ENCODE peak calls at places on chromosomes 1 and 21, in ten cellular contexts. O is left ventricle myocardium inferior; A is epithelial cell of esophagus; K is prostate gland; G is GM13976; Y is CD4-positive, alpha-beta T cell; C is psoas muscle; J is H9; F is AG09309; W is activated CD8-positive, alpha-beta T cell treated with anti-CD3 and anti-CD28 coated beads for 36 hours. Q is an unnamed sample.

GRCh38 chr1:236471653-236472052 is 52.1 kb upstream of the LGALS8 start:
- DNase-seq in C (no peak), W (no peak), K (no peak), A (no peak), Y (no peak), G (no peak), F (no peak), J (no peak), O (no peak), Q (no peak)

GRCh38 chr1:41152622-41153044 is 89.5 kb downstream of the SCMH1 start:
- DNase-seq in C (no peak), A (peak; percentile 88), J (no peak), W (no peak), K (no peak), O (no peak), G (no peak), F (peak; percentile 88), Y (no peak), Q (no peak)

GRCh38 chr1:226061793-226062557 is 541 bp upstream of the H3-3A start:
- DNase-seq in W (peak; percentile 43), K (peak; percentile 69), G (no peak), Y (peak; percentile 44), F (no peak), O (peak; percentile 82), A (peak; percentile 80), C (peak; percentile 85), J (peak; percentile 78), Q (peak; percentile 94)

GRCh38 chr1:153364766-153365678 is 7.4 kb downstream of the S100A9 start:
- DNase-seq in F (no peak), O (no peak), A (peak; percentile 94), Y (no peak), W (no peak), J (peak; percentile 17), C (no peak), G (no peak), K (peak; percentile 21), Q (peak; percentile 45)

GRCh38 chr1:244224487-244225430 is 173.7 kb downstream of the ZBTB18 start:
- DNase-seq in C (peak; percentile 44), G (no peak), A (peak; percentile 23), Y (no peak), K (no peak), O (peak; percentile 41), F (no peak), W (no peak), J (no peak), Q (peak; percentile 49)

GRCh38 chr1:75130312-75130677 is 3.9 kb upstream of the LHX8 start:
- DNase-seq in J (peak; percentile 50), Y (no peak), F (no peak), W (no peak), K (no peak), C (no peak), G (peak; percentile 23), O (no peak), A (no peak), Q (no peak)

GRCh38 chr1:40167317-40167716 is 6.1 kb downstream of the RLF start:
- DNase-seq in J (no peak), O (no peak), A (no peak), Y (no peak), F (no peak), G (no peak), K (no peak), W (no peak), C (no peak), Q (no peak)

GRCh38 chr1:154970631-154971340 is at the start of gene SHC1:
- DNase-seq in K (peak; percentile 94), J (peak; percentile 95), W (peak; percentile 54), C (peak; percentile 96), Y (no peak), A (peak; percentile 95), G (peak; percentile 85), O (peak; percentile 94), F (peak; percentile 63), Q (peak; percentile 99)

GRCh38 chr1:83130886-83131691 is 867.8 kb downstream of the TTLL7 start:
- DNase-seq in G (no peak), Y (no peak), F (no peak), W (no peak), J (no peak), K (no peak), O (no peak), C (no peak), A (no peak), Q (no peak)

GRCh38 chr1:8540266-8540926 is 222.5 kb downstream of the SLC45A1 start:
- DNase-seq in Y (no peak), W (no peak), G (no peak), F (peak; percentile 62), A (peak; percentile 92), C (no peak), O (no peak), J (no peak), K (peak; percentile 28), Q (no peak)

GRCh38 chr1:17525996-17526686 is 13.4 kb upstream of the ARHGEF10L start:
- DNase-seq in O (no peak), K (no peak), C (no peak), W (no peak), J (no peak), Y (no peak), G (no peak), F (no peak), A (peak; percentile 32), Q (no peak)

GRCh38 chr21:44880762-44881585 is 7.5 kb upstream of the PTTG1IP start:
- DNase-seq in F (no peak), J (no peak), C (no peak), A (peak; percentile 29), W (no peak), K (no peak), Y (no peak), G (no peak), O (no peak), Q (no peak)

GRCh38 chr1:246907472-246907871 is 24.3 kb downstream of the AHCTF1 start:
- DNase-seq in J (no peak), K (peak; percentile 14), C (no peak), A (peak; percentile 52), G (no peak), F (peak; percentile 45), W (peak; percentile 20), O (no peak), Y (no peak), Q (no peak)

GRCh38 chr1:81548918-81549587 is 251.7 kb upstream of the ADGRL2 start:
- DNase-seq in F (no peak), A (no peak), W (no peak), K (no peak), O (no peak), C (no peak), J (no peak), Y (no peak), G (no peak), Q (no peak)

GRCh38 chr1:192580351-192580962 is 4.9 kb downstream of the RGS1 start:
- DNase-seq in W (no peak), F (no peak), G (no peak), A (peak; percentile 69), C (no peak), Y (no peak), O (no peak), K (peak; percentile 19), J (no peak), Q (no peak)

GRCh38 chr1:81660286-81660685 is 140.4 kb upstream of the ADGRL2 start:
- DNase-seq in K (no peak), Y (no peak), J (no peak), F (peak; percentile 24), A (peak; percentile 28), W (no peak), O (no peak), C (no peak), G (no peak), Q (no peak)

GRCh38 chr1:89085781-89086180 is 20.8 kb upstream of the GBP1 start:
- DNase-seq in C (no peak), K (no peak), F (no peak), J (no peak), A (peak; percentile 65), O (no peak), G (peak; percentile 57), Y (no peak), W (peak; percentile 59), Q (no peak)
- TF ChIP-seq CTCF in C (no peak), K (no peak), F (peak; percentile 57), J (no peak), A (peak; percentile 68), O (peak; percentile 71), G (peak; percentile 67), Y (peak; percentile 85), W (peak; percentile 42), Q (no peak)

GRCh38 chr1:3609016-3609768 is 2.1 kb downstream of the MEGF6 start:
- DNase-seq in F (no peak), G (no peak), K (no peak), W (no peak), A (no peak), C (no peak), Y (no peak), J (no peak), O (no peak), Q (no peak)
- TF ChIP-seq CTCF in F (no peak), G (no peak), K (no peak), W (no peak), A (no peak), C (no peak), Y (no peak), J (no peak), O (no peak), Q (no peak)

GRCh38 chr21:33128538-33128937 is 58.6 kb downstream of the OLIG1 start:
- DNase-seq in W (no peak), Y (no peak), O (no peak), J (no peak), G (no peak), A (no peak), F (no peak), K (no peak), C (no peak), Q (no peak)

GRCh38 chr21:33135925-33136324 is 66.0 kb downstream of the OLIG1 start:
- DNase-seq in A (no peak), J (no peak), W (no peak), Y (no peak), C (no peak), F (no peak), O (no peak), K (no peak), G (no peak), Q (no peak)

GRCh38 chr21:33127154-33127893 is 57.4 kb downstream of the OLIG1 start:
- DNase-seq in C (peak; percentile 56), O (peak; percentile 46), A (peak; percentile 58), K (peak; percentile 64), F (no peak), G (peak; percentile 75), W (peak; percentile 77), Y (peak; percentile 57), J (peak; percentile 79), Q (peak; percentile 88)

GRCh38 chr21:33133912-33134311 is 64.0 kb downstream of the OLIG1 start:
- DNase-seq in J (no peak), C (no peak), G (no peak), F (no peak), Y (no peak), O (no peak), A (no peak), K (no peak), W (no peak), Q (no peak)

GRCh38 chr21:33132054-33132453 is 62.1 kb downstream of the OLIG1 start:
- DNase-seq in C (no peak), W (no peak), Y (no peak), G (no peak), F (no peak), J (no peak), K (no peak), A (peak; percentile 10), O (no peak), Q (no peak)
- TF ChIP-seq CTCF in C (no peak), W (peak; percentile 42), Y (peak; percentile 45), G (peak; percentile 23), F (no peak), J (peak; percentile 57), K (no peak), A (peak; percentile 20), O (peak; percentile 13), Q (no peak)

GRCh38 chr21:25607812-25608737 is 794 bp upstream of the MRPL39 start:
- DNase-seq in W (peak; percentile 87), A (peak; percentile 86), K (peak; percentile 74), J (peak; percentile 74), G (peak; percentile 80), O (peak; percentile 79), F (peak; percentile 45), Y (peak; percentile 73), C (peak; percentile 75), Q (peak; percentile 96)

GRCh38 chr21:25607151-25607811 is at the start of gene MRPL39:
- DNase-seq in Y (peak; percentile 83), G (peak; percentile 96), C (peak; percentile 85), O (peak; percentile 86), J (peak; percentile 91), A (peak; percentile 93), F (peak; percentile 60), K (peak; percentile 67), W (peak; percentile 92), Q (peak; percentile 75)
- TF ChIP-seq CTCF in Y (peak; percentile 49), G (peak; percentile 82), C (peak; percentile 54), O (peak; percentile 65), J (peak; percentile 65), A (peak; percentile 56), F (peak; percentile 75), K (peak; percentile 55), W (peak; percentile 50), Q (no peak)